ENCODE peak calls at places on chromosomes 5 and 9, in eight cellular contexts. One of them, this sample, is unnamed.
A peak's percentile ranks its signal among the peaks of the same experiment; 100 is the strongest.

GRCh38 chr9:78294290-78295176 is 2.4 kb upstream of the PSAT1 start:
- DNase-seq in AG20443: no peak
- DNase-seq in AG09319: no peak
- DNase-seq in T follicular helper cell: no peak
- DNase-seq in CD4-positive, CD25-positive, alpha-beta regulatory T cell: no peak
- DNase-seq in brain microvascular endothelial cell: no peak
- DNase-seq in cardiac fibroblast: no peak
- DNase-seq in iPS-NIHi11: no peak
- DNase-seq in this sample: no peak

GRCh38 chr9:37969130-37969529 is 65.2 kb upstream of the SLC25A51 start:
- DNase-seq in brain microvascular endothelial cell: peak; percentile 77
- DNase-seq in AG20443: no peak
- DNase-seq in cardiac fibroblast: peak; percentile 81
- DNase-seq in CD4-positive, CD25-positive, alpha-beta regulatory T cell: no peak
- DNase-seq in AG09319: no peak
- DNase-seq in iPS-NIHi11: no peak
- DNase-seq in T follicular helper cell: no peak
- DNase-seq in this sample: no peak

GRCh38 chr9:101582593-101582992 is 12.2 kb downstream of the PPP3R2 start:
- DNase-seq in T follicular helper cell: no peak
- DNase-seq in AG20443: peak; percentile 74
- DNase-seq in brain microvascular endothelial cell: peak; percentile 36
- DNase-seq in iPS-NIHi11: no peak
- DNase-seq in AG09319: peak; percentile 15
- DNase-seq in cardiac fibroblast: no peak
- DNase-seq in CD4-positive, CD25-positive, alpha-beta regulatory T cell: no peak
- DNase-seq in this sample: peak; percentile 12

GRCh38 chr9:13110766-13111400 is 168.6 kb downstream of the MPDZ start:
- DNase-seq in cardiac fibroblast: peak; percentile 84
- DNase-seq in AG20443: peak; percentile 34
- DNase-seq in iPS-NIHi11: no peak
- DNase-seq in AG09319: peak; percentile 46
- DNase-seq in brain microvascular endothelial cell: no peak
- DNase-seq in T follicular helper cell: no peak
- DNase-seq in CD4-positive, CD25-positive, alpha-beta regulatory T cell: no peak
- DNase-seq in this sample: no peak

GRCh38 chr5:96413028-96413427 is 20.0 kb downstream of the PCSK1 start:
- DNase-seq in AG09319: no peak
- DNase-seq in brain microvascular endothelial cell: no peak
- DNase-seq in CD4-positive, CD25-positive, alpha-beta regulatory T cell: no peak
- DNase-seq in cardiac fibroblast: no peak
- DNase-seq in AG20443: no peak
- DNase-seq in iPS-NIHi11: no peak
- DNase-seq in T follicular helper cell: no peak
- DNase-seq in this sample: no peak

GRCh38 chr5:25688156-25688555 is 1043.4 kb upstream of the CDH10 start:
- DNase-seq in AG09319: no peak
- DNase-seq in CD4-positive, CD25-positive, alpha-beta regulatory T cell: no peak
- DNase-seq in AG20443: no peak
- DNase-seq in brain microvascular endothelial cell: no peak
- DNase-seq in T follicular helper cell: no peak
- DNase-seq in iPS-NIHi11: no peak
- DNase-seq in cardiac fibroblast: no peak
- DNase-seq in this sample: no peak

GRCh38 chr5:82339744-82340143 is 61.6 kb upstream of the RPS23 start:
- DNase-seq in AG09319: no peak
- DNase-seq in AG20443: no peak
- DNase-seq in cardiac fibroblast: no peak
- DNase-seq in iPS-NIHi11: no peak
- DNase-seq in T follicular helper cell: no peak
- DNase-seq in CD4-positive, CD25-positive, alpha-beta regulatory T cell: no peak
- DNase-seq in brain microvascular endothelial cell: no peak
- DNase-seq in this sample: no peak

GRCh38 chr5:178382689-178383276 is 150.2 kb upstream of the PHYKPL start:
- DNase-seq in T follicular helper cell: no peak
- DNase-seq in brain microvascular endothelial cell: no peak
- DNase-seq in cardiac fibroblast: no peak
- DNase-seq in AG09319: no peak
- DNase-seq in CD4-positive, CD25-positive, alpha-beta regulatory T cell: no peak
- DNase-seq in AG20443: no peak
- DNase-seq in iPS-NIHi11: peak; percentile 52
- DNase-seq in this sample: no peak

GRCh38 chr5:103428411-103428871 is 134.1 kb downstream of the NUDT12 start:
- DNase-seq in brain microvascular endothelial cell: peak; percentile 90
- DNase-seq in AG20443: peak; percentile 53
- DNase-seq in T follicular helper cell: no peak
- DNase-seq in iPS-NIHi11: peak; percentile 47
- DNase-seq in CD4-positive, CD25-positive, alpha-beta regulatory T cell: no peak
- DNase-seq in AG09319: no peak
- DNase-seq in cardiac fibroblast: peak; percentile 78
- DNase-seq in this sample: no peak

GRCh38 chr5:62974623-62975022 is 396.0 kb downstream of the LRRC70 start:
- DNase-seq in cardiac fibroblast: peak; percentile 6
- DNase-seq in AG20443: no peak
- DNase-seq in brain microvascular endothelial cell: no peak
- DNase-seq in AG09319: no peak
- DNase-seq in T follicular helper cell: no peak
- DNase-seq in CD4-positive, CD25-positive, alpha-beta regulatory T cell: no peak
- DNase-seq in iPS-NIHi11: no peak
- DNase-seq in this sample: peak; percentile 16

GRCh38 chr5:167155387-167156051 is 1135.9 kb upstream of the WWC1 start:
- DNase-seq in T follicular helper cell: no peak
- DNase-seq in CD4-positive, CD25-positive, alpha-beta regulatory T cell: no peak
- DNase-seq in AG20443: no peak
- DNase-seq in AG09319: no peak
- DNase-seq in cardiac fibroblast: no peak
- DNase-seq in brain microvascular endothelial cell: no peak
- DNase-seq in iPS-NIHi11: no peak
- DNase-seq in this sample: no peak

GRCh38 chr5:96113170-96113939 is 151.7 kb upstream of the ELL2 start:
- DNase-seq in T follicular helper cell: no peak
- DNase-seq in CD4-positive, CD25-positive, alpha-beta regulatory T cell: no peak
- DNase-seq in cardiac fibroblast: no peak
- DNase-seq in AG09319: no peak
- DNase-seq in AG20443: peak; percentile 37
- DNase-seq in brain microvascular endothelial cell: no peak
- DNase-seq in iPS-NIHi11: no peak
- DNase-seq in this sample: no peak

GRCh38 chr5:74408150-74409043 is 232.1 kb downstream of the ENC1 start:
- DNase-seq in AG20443: no peak
- DNase-seq in CD4-positive, CD25-positive, alpha-beta regulatory T cell: no peak
- DNase-seq in AG09319: no peak
- DNase-seq in brain microvascular endothelial cell: no peak
- DNase-seq in iPS-NIHi11: no peak
- DNase-seq in cardiac fibroblast: no peak
- DNase-seq in T follicular helper cell: no peak
- DNase-seq in this sample: no peak

GRCh38 chr9:32899181-32899580 is 102.2 kb downstream of the APTX start:
- DNase-seq in cardiac fibroblast: no peak
- DNase-seq in iPS-NIHi11: no peak
- DNase-seq in AG20443: no peak
- DNase-seq in brain microvascular endothelial cell: no peak
- DNase-seq in AG09319: no peak
- DNase-seq in CD4-positive, CD25-positive, alpha-beta regulatory T cell: no peak
- DNase-seq in T follicular helper cell: no peak
- DNase-seq in this sample: no peak

GRCh38 chr9:3578786-3579185 is 53.0 kb upstream of the RFX3 start:
- DNase-seq in CD4-positive, CD25-positive, alpha-beta regulatory T cell: no peak
- DNase-seq in iPS-NIHi11: no peak
- DNase-seq in AG09319: peak; percentile 5
- DNase-seq in T follicular helper cell: no peak
- DNase-seq in cardiac fibroblast: peak; percentile 58
- DNase-seq in brain microvascular endothelial cell: peak; percentile 73
- DNase-seq in AG20443: peak; percentile 65
- DNase-seq in this sample: peak; percentile 25

GRCh38 chr9:95101326-95101725 is 216.2 kb downstream of the FANCC start:
- DNase-seq in iPS-NIHi11: no peak
- DNase-seq in AG20443: no peak
- DNase-seq in AG09319: no peak
- DNase-seq in CD4-positive, CD25-positive, alpha-beta regulatory T cell: no peak
- DNase-seq in cardiac fibroblast: no peak
- DNase-seq in T follicular helper cell: no peak
- DNase-seq in brain microvascular endothelial cell: no peak
- DNase-seq in this sample: no peak

GRCh38 chr5:181207214-181207959 is 2.4 kb upstream of the TRIM7 start:
- DNase-seq in iPS-NIHi11: no peak
- DNase-seq in CD4-positive, CD25-positive, alpha-beta regulatory T cell: peak; percentile 56
- DNase-seq in brain microvascular endothelial cell: peak; percentile 95
- DNase-seq in T follicular helper cell: peak; percentile 61
- DNase-seq in AG20443: peak; percentile 69
- DNase-seq in cardiac fibroblast: peak; percentile 92
- DNase-seq in AG09319: peak; percentile 80
- DNase-seq in this sample: no peak

GRCh38 chr5:80720181-80720580 is 65.4 kb upstream of the DHFR start:
- DNase-seq in cardiac fibroblast: no peak
- DNase-seq in AG20443: no peak
- DNase-seq in brain microvascular endothelial cell: no peak
- DNase-seq in CD4-positive, CD25-positive, alpha-beta regulatory T cell: no peak
- DNase-seq in iPS-NIHi11: no peak
- DNase-seq in T follicular helper cell: no peak
- DNase-seq in AG09319: no peak
- DNase-seq in this sample: no peak